ENCODE peak calls at places on chromosomes 6 and 20, in eight cellular contexts. H, X, I, G, J, Y, B and U are unnamed samples.

GRCh38 chr6:16688984-16689636 is 72.2 kb downstream of the ATXN1 start:
- DNase-seq in X (no peak), J (no peak), B (no peak), I (peak), Y (peak), H (no peak), G (peak), U (no peak)

GRCh38 chr20:25269057-25269832 is 21.4 kb downstream of the PYGB start:
- DNase-seq in G (no peak), Y (no peak), X (no peak), J (no peak), H (peak), I (no peak), B (no peak), U (no peak)

GRCh38 chr6:52049252-52050050 is 38.0 kb downstream of the PKHD1 start:
- DNase-seq in G (peak), Y (peak), I (peak), B (peak), J (peak), X (peak), H (no peak), U (peak)

GRCh38 chr6:83051386-83052172 is 14.1 kb downstream of the UBE3D start:
- DNase-seq in I (no peak), H (no peak), Y (no peak), J (no peak), G (peak), B (no peak), X (no peak), U (peak)

GRCh38 chr20:1844723-1845523 is 50.3 kb upstream of the SIRPA start:
- DNase-seq in B (no peak), J (peak), X (no peak), Y (no peak), H (no peak), G (peak), I (peak), U (no peak)

GRCh38 chr6:42367353-42368011 is 84.2 kb downstream of the TRERF1 start:
- DNase-seq in J (peak), H (no peak), X (no peak), Y (no peak), I (no peak), G (no peak), B (no peak), U (no peak)

GRCh38 chr6:107318100-107318736 is 141.1 kb downstream of the PDSS2 start:
- DNase-seq in Y (peak), X (peak), H (no peak), B (peak), I (peak), J (peak), G (peak), U (peak)

GRCh38 chr6:20978176-20978614 is 443.9 kb downstream of the CDKAL1 start:
- DNase-seq in G (peak), J (no peak), H (no peak), X (no peak), Y (peak), I (peak), B (no peak), U (no peak)

GRCh38 chr6:111765681-111766523 is 107.3 kb downstream of the FYN start:
- DNase-seq in J (no peak), X (no peak), G (peak), H (no peak), I (no peak), B (no peak), Y (no peak), U (no peak)

GRCh38 chr6:138652824-138653223 is 120.7 kb upstream of the CCDC28A start:
- DNase-seq in X (no peak), I (no peak), H (no peak), Y (no peak), J (no peak), G (no peak), B (no peak), U (no peak)

GRCh38 chr6:10033223-10033829 is 381.5 kb downstream of the TFAP2A start:
- DNase-seq in H (no peak), Y (peak), J (peak), G (no peak), I (no peak), X (no peak), B (peak), U (no peak)

GRCh38 chr6:104527761-104528415 is 331.8 kb downstream of the HACE1 start:
- DNase-seq in X (no peak), H (no peak), B (no peak), Y (peak), J (peak), I (peak), G (peak), U (peak)